ENCODE peak calls at places on chromosomes 16 and 17, in seven cellular contexts. Q, I, U, P, W, G and J are unnamed samples.

GRCh38 chr17:81512984-81513668 is 527 bp upstream of the ACTG1 start:
- DNase-seq in W (peak; percentile 75), G (peak; percentile 79), P (no peak), Q (peak; percentile 66), U (peak; percentile 85), I (no peak), J (peak; percentile 48)

GRCh38 chr16:57167951-57168350 is 17.9 kb downstream of the PSME3IP1 start:
- DNase-seq in Q (no peak), W (no peak), G (no peak), P (no peak), U (peak; percentile 78), I (peak; percentile 57), J (no peak)

GRCh38 chr16:89122322-89122831 is 28.7 kb downstream of the ACSF3 start:
- DNase-seq in W (no peak), P (peak; percentile 70), I (no peak), U (peak; percentile 68), Q (no peak), G (no peak), J (peak; percentile 28)

GRCh38 chr17:20089795-20090547 is 80.8 kb downstream of the SPECC1 start:
- DNase-seq in G (no peak), P (no peak), I (no peak), W (no peak), U (peak; percentile 57), Q (no peak), J (no peak)

GRCh38 chr16:82108101-82108500 is 61.9 kb downstream of the MPHOSPH6 start:
- DNase-seq in Q (no peak), I (no peak), U (no peak), P (no peak), W (no peak), G (no peak), J (no peak)

GRCh38 chr16:27080870-27081269 is 14.1 kb downstream of the C16orf82 start:
- DNase-seq in G (no peak), I (peak; percentile 4), Q (no peak), U (peak; percentile 2), P (no peak), W (no peak), J (no peak)

GRCh38 chr17:40850287-40850972 is 16.6 kb downstream of the KRT12 start:
- DNase-seq in I (no peak), U (no peak), Q (no peak), W (no peak), G (no peak), P (no peak), J (no peak)

GRCh38 chr17:67238976-67239375 is 6.0 kb downstream of the HELZ start:
- DNase-seq in Q (no peak), U (no peak), W (no peak), P (no peak), I (no peak), G (no peak), J (no peak)

GRCh38 chr16:8931864-8932263 is 31.8 kb downstream of the USP7 start:
- DNase-seq in I (peak; percentile 37), P (peak; percentile 44), W (peak; percentile 61), Q (no peak), U (peak; percentile 65), G (peak; percentile 41), J (no peak)

GRCh38 chr16:79612207-79612606 is 11.7 kb upstream of the MAF start:
- DNase-seq in Q (no peak), P (no peak), G (no peak), I (no peak), W (no peak), U (no peak), J (no peak)

GRCh38 chr17:31549121-31549524 is 157.6 kb downstream of the RAB11FIP4 start:
- DNase-seq in U (peak; percentile 45), G (peak; percentile 34), I (no peak), W (no peak), Q (no peak), P (no peak), J (no peak)

GRCh38 chr17:55062921-55063320 is 94.4 kb downstream of the STXBP4 start:
- DNase-seq in Q (no peak), W (no peak), P (no peak), U (no peak), I (no peak), G (no peak), J (no peak)

GRCh38 chr16:17062676-17063075 is 408.1 kb downstream of the XYLT1 start:
- DNase-seq in Q (no peak), P (no peak), W (no peak), U (no peak), G (no peak), I (no peak), J (no peak)

GRCh38 chr17:61409301-61410099 is 9.9 kb downstream of the TBX2 start:
- DNase-seq in Q (no peak), G (peak; percentile 61), I (no peak), U (peak; percentile 58), W (peak; percentile 68), P (no peak), J (no peak)

GRCh38 chr16:58461056-58461455 is 38.9 kb upstream of the NDRG4 start:
- DNase-seq in U (no peak), Q (no peak), W (no peak), I (no peak), G (no peak), P (no peak), J (no peak)

GRCh38 chr17:48760411-48760810 is 31.9 kb upstream of the HOXB13 start:
- DNase-seq in U (no peak), P (no peak), W (no peak), Q (no peak), G (no peak), I (no peak), J (no peak)

GRCh38 chr16:2482181-2483107 is 7.5 kb downstream of the TBC1D24 start:
- DNase-seq in U (no peak), P (no peak), Q (no peak), G (peak; percentile 44), W (peak; percentile 54), I (no peak), J (no peak)

GRCh38 chr17:82536220-82537201 is 17.0 kb downstream of the FOXK2 start:
- DNase-seq in U (peak; percentile 43), P (no peak), W (peak; percentile 40), Q (no peak), I (peak; percentile 67), G (peak; percentile 72), J (no peak)

GRCh38 chr17:79440251-79440650 is 170.6 kb downstream of the RBFOX3 start:
- DNase-seq in W (no peak), G (no peak), P (no peak), Q (no peak), U (no peak), I (no peak), J (no peak)

GRCh38 chr17:7011942-7012254 is 526 bp upstream of the RNASEK start:
- DNase-seq in I (no peak), W (no peak), P (no peak), Q (no peak), U (no peak), G (no peak), J (no peak)

GRCh38 chr17:22669721-22670120 is 977.4 kb downstream of the KCNJ18 start:
- DNase-seq in I (no peak), W (no peak), U (no peak), P (no peak), G (no peak), Q (no peak), J (no peak)

GRCh38 chr17:9224485-9224884 is 203.2 kb downstream of the NTN1 start:
- DNase-seq in P (no peak), U (no peak), G (no peak), Q (no peak), W (no peak), I (no peak), J (no peak)

GRCh38 chr17:9887521-9887920 is 17.6 kb downstream of the RCVRN start:
- DNase-seq in I (no peak), W (no peak), Q (no peak), U (no peak), P (no peak), G (no peak), J (no peak)